ENCODE peak calls at places on chromosome 4, in four cellular contexts. X is NCI-H345, N is GM03348, W is neural crest cell. J is an unnamed sample.

GRCh38 chr4:183960021-183960420 is 54.9 kb downstream of the STOX2 start:
- DNase-seq in X (peak), N (peak), W (peak), J (peak)

GRCh38 chr4:85869156-85869555 is 394.2 kb downstream of the ARHGAP24 start:
- DNase-seq in X (no peak), N (no peak), W (no peak), J (no peak)

GRCh38 chr4:116573540-116573939 is 511.8 kb downstream of the TRAM1L1 start:
- DNase-seq in X (no peak), N (no peak), W (no peak), J (no peak)

GRCh38 chr4:151744614-151745013 is 16.2 kb downstream of the GATB start:
- DNase-seq in X (no peak), N (peak), W (no peak), J (no peak)

GRCh38 chr4:164345756-164346155 is 408.2 kb upstream of the SMIM31 start:
- DNase-seq in X (no peak), N (no peak), W (no peak), J (no peak)

GRCh38 chr4:41142946-41143720 is 71.2 kb downstream of the APBB2 start:
- DNase-seq in X (no peak), N (peak), W (no peak), J (no peak)

GRCh38 chr4:172858731-172859230 is 309.8 kb upstream of the GALNT7 start:
- DNase-seq in X (no peak), N (no peak), W (no peak), J (no peak)

GRCh38 chr4:94660614-94661013 is 97.1 kb upstream of the BMPR1B start:
- DNase-seq in X (no peak), N (no peak), W (no peak), J (no peak)

GRCh38 chr4:93433840-93434239 is 394.7 kb upstream of the ATOH1 start:
- DNase-seq in X (no peak), N (no peak), W (no peak), J (no peak)

GRCh38 chr4:174697896-174698295 is 131.2 kb downstream of the GLRA3 start:
- DNase-seq in X (no peak), N (no peak), W (no peak), J (no peak)